ENCODE peak calls at places on chromosomes 11 and 22, in four cellular contexts. D, C, S and Y are unnamed samples.

GRCh38 chr11:819129-819931 is 616 bp downstream of the PNPLA2 start:
- DNase-seq in D (peak), C (peak), S (peak), Y (peak)

GRCh38 chr11:3841426-3842304 is 906 bp upstream of the RHOG start:
- DNase-seq in D (peak), C (peak), S (peak), Y (peak)

GRCh38 chr11:2553886-2554285 is 109.1 kb downstream of the KCNQ1 start:
- DNase-seq in D (no peak), C (no peak), S (no peak), Y (no peak)

GRCh38 chr22:21708960-21709359 is 26.6 kb downstream of the YPEL1 start:
- DNase-seq in D (no peak), C (no peak), S (no peak), Y (no peak)

GRCh38 chr11:13216019-13217006 is 61.3 kb upstream of the BMAL1 start:
- DNase-seq in D (peak), C (peak), S (no peak), Y (peak)

GRCh38 chr11:68495872-68496271 is 35.3 kb downstream of the PPP6R3 start:
- DNase-seq in D (no peak), C (no peak), S (no peak), Y (no peak)

GRCh38 chr11:15800121-15800800 is 556.1 kb downstream of the SOX6 start:
- DNase-seq in D (no peak), C (peak), S (no peak), Y (peak)

GRCh38 chr11:78802058-78802633 is 227.5 kb upstream of the NARS2 start:
- DNase-seq in D (no peak), C (peak), S (no peak), Y (peak)

GRCh38 chr11:116703421-116703820 is 69.4 kb downstream of the BUD13 start:
- DNase-seq in D (no peak), C (no peak), S (no peak), Y (no peak)

GRCh38 chr11:123268118-123268517 is 73.1 kb upstream of the CLMP start:
- DNase-seq in D (no peak), C (no peak), S (no peak), Y (no peak)

GRCh38 chr11:27694992-27695391 is 5.3 kb downstream of the BDNF start:
- DNase-seq in D (no peak), C (peak), S (no peak), Y (peak)

GRCh38 chr11:23078289-23078971 is 218.2 kb upstream of the CCDC179 start:
- DNase-seq in D (no peak), C (peak), S (no peak), Y (peak)

GRCh38 chr11:47886096-47886495 is 37.9 kb upstream of the NUP160 start:
- DNase-seq in D (peak), C (peak), S (peak), Y (no peak)

GRCh38 chr22:49992921-49993648 is 19.5 kb downstream of the IL17REL start:
- DNase-seq in D (no peak), C (peak), S (peak), Y (peak)

GRCh38 chr11:73182824-73183321 is 35.2 kb upstream of the P2RY2 start:
- DNase-seq in D (no peak), C (peak), S (no peak), Y (no peak)

GRCh38 chr11:47488674-47489394 is 39.9 kb upstream of the RAPSN start:
- DNase-seq in D (no peak), C (no peak), S (no peak), Y (no peak)

GRCh38 chr11:1749787-1750351 is 526 bp downstream of the IFITM10 start:
- DNase-seq in D (peak), C (peak), S (no peak), Y (peak)